ENCODE peak calls at places on chromosomes 2 and 18, in eight cellular contexts. G is left ventricle myocardium superior; M is psoas muscle; B is stimulated activated CD4-positive, alpha-beta T cell treated with anti-CD3 and anti-CD28 coated beads, Interleukin-2, amount 100 ng/mL, for 24 hours; Z is GM23338; C is AG08395; Q is spleen; N is activated gamma-delta T cell treated with Interleukin-2 at 50 U/mL for 16 hours. H is an unnamed sample.

GRCh38 chr2:170771049-170771937 is 1.1 kb downstream of the ERICH2 start:
- DNase-seq in G (no peak), M (no peak), B (no peak), Z (peak; percentile 65), C (peak; percentile 2), Q (peak; percentile 87), N (peak; percentile 10), H (no peak)

GRCh38 chr2:217892560-217892959 is 110.2 kb downstream of the TNS1 start:
- DNase-seq in G (no peak), M (no peak), B (no peak), Z (no peak), C (no peak), Q (no peak), N (no peak), H (no peak)

GRCh38 chr2:88540346-88540745 is 86.9 kb downstream of the EIF2AK3 start:
- DNase-seq in G (no peak), M (no peak), B (no peak), Z (no peak), C (peak; percentile 72), Q (no peak), N (no peak), H (no peak)

GRCh38 chr2:204453730-204454167 is 91.5 kb upstream of the PARD3B start:
- DNase-seq in G (peak; percentile 46), M (peak; percentile 14), B (no peak), Z (peak; percentile 37), C (peak; percentile 11), Q (peak; percentile 70), N (no peak), H (no peak)

GRCh38 chr2:137192366-137193315 is 427.3 kb downstream of the THSD7B start:
- DNase-seq in G (no peak), M (no peak), B (no peak), Z (no peak), C (no peak), Q (no peak), N (no peak), H (no peak)

GRCh38 chr18:2971741-2972552 is 41.0 kb downstream of the LPIN2 start:
- DNase-seq in G (peak; percentile 52), M (no peak), B (peak; percentile 67), Z (no peak), C (no peak), Q (peak; percentile 93), N (peak; percentile 57), H (no peak)

GRCh38 chr2:238305092-238305862 is 15.0 kb upstream of the TRAF3IP1 start:
- DNase-seq in G (no peak), M (no peak), B (no peak), Z (peak; percentile 51), C (no peak), Q (no peak), N (no peak), H (no peak)

GRCh38 chr2:219416233-219416598 is 2.0 kb upstream of the DES start:
- DNase-seq in G (no peak), M (no peak), B (no peak), Z (peak; percentile 57), C (no peak), Q (no peak), N (no peak), H (no peak)

GRCh38 chr18:31977270-31977872 is 34.4 kb upstream of the TRAPPC8 start:
- DNase-seq in G (no peak), M (no peak), B (peak; percentile 32), Z (peak; percentile 89), C (peak; percentile 55), Q (no peak), N (peak; percentile 8), H (no peak)

GRCh38 chr18:48022531-48023330 is 92.3 kb upstream of the SMAD2 start:
- DNase-seq in G (no peak), M (no peak), B (no peak), Z (peak; percentile 91), C (peak; percentile 76), Q (no peak), N (no peak), H (no peak)

GRCh38 chr2:222025891-222026271 is 272.9 kb downstream of the PAX3 start:
- DNase-seq in G (no peak), M (no peak), B (no peak), Z (peak; percentile 91), C (no peak), Q (no peak), N (no peak), H (no peak)

GRCh38 chr18:48818329-48819254 is 132.2 kb downstream of the SMAD7 start:
- DNase-seq in G (no peak), M (no peak), B (peak; percentile 14), Z (no peak), C (no peak), Q (peak; percentile 49), N (no peak), H (peak; percentile 62)

GRCh38 chr2:176956791-176957190 is 255.8 kb upstream of the HNRNPA3 start:
- DNase-seq in G (no peak), M (no peak), B (no peak), Z (no peak), C (no peak), Q (no peak), N (no peak), H (no peak)

GRCh38 chr18:38651736-38652135 is 1086.1 kb upstream of the CELF4 start:
- DNase-seq in G (no peak), M (no peak), B (no peak), Z (no peak), C (no peak), Q (no peak), N (no peak), H (no peak)

GRCh38 chr2:105545731-105546622 is 147.1 kb upstream of the FHL2 start:
- DNase-seq in G (peak; percentile 70), M (peak; percentile 52), B (peak; percentile 76), Z (peak; percentile 80), C (peak; percentile 83), Q (peak; percentile 84), N (peak; percentile 66), H (no peak)

GRCh38 chr2:174108579-174108978 is 139.8 kb downstream of the OLA1 start:
- DNase-seq in G (no peak), M (no peak), B (no peak), Z (no peak), C (no peak), Q (no peak), N (no peak), H (no peak)

GRCh38 chr2:60707750-60708371 is 48.2 kb upstream of the PAPOLG start:
- DNase-seq in G (no peak), M (no peak), B (no peak), Z (peak; percentile 76), C (peak; percentile 68), Q (no peak), N (no peak), H (no peak)

GRCh38 chr2:85724731-85725181 is 29.0 kb upstream of the ATOH8 start:
- DNase-seq in G (no peak), M (no peak), B (no peak), Z (no peak), C (no peak), Q (no peak), N (no peak), H (no peak)

GRCh38 chr2:71830497-71831207 is 317.0 kb downstream of the CYP26B1 start:
- DNase-seq in G (no peak), M (no peak), B (no peak), Z (no peak), C (no peak), Q (no peak), N (no peak), H (no peak)

GRCh38 chr2:9087151-9087681 is 83.7 kb upstream of the MBOAT2 start:
- DNase-seq in G (no peak), M (no peak), B (no peak), Z (no peak), C (peak; percentile 43), Q (no peak), N (no peak), H (no peak)

GRCh38 chr2:239678186-239678490 is 277.3 kb upstream of the HDAC4 start:
- DNase-seq in G (no peak), M (no peak), B (peak; percentile 2), Z (no peak), C (no peak), Q (no peak), N (no peak), H (no peak)

GRCh38 chr18:78612318-78612717 is 367.3 kb upstream of the SALL3 start:
- DNase-seq in G (no peak), M (no peak), B (no peak), Z (no peak), C (no peak), Q (peak; percentile 42), N (no peak), H (no peak)

GRCh38 chr2:8303322-8303832 is 378.5 kb upstream of the ID2 start:
- DNase-seq in G (peak; percentile 74), M (peak; percentile 64), B (peak; percentile 68), Z (no peak), C (no peak), Q (peak; percentile 93), N (peak; percentile 81), H (no peak)

GRCh38 chr2:68766378-68766845 is 31.8 kb downstream of the ARHGAP25 start:
- DNase-seq in G (peak; percentile 43), M (no peak), B (peak; percentile 59), Z (no peak), C (no peak), Q (peak; percentile 90), N (peak; percentile 75), H (no peak)

GRCh38 chr18:64244571-64244970 is 95.7 kb upstream of the LINC00305 start:
- DNase-seq in G (no peak), M (no peak), B (no peak), Z (peak; percentile 35), C (no peak), Q (no peak), N (no peak), H (no peak)

GRCh38 chr2:134323777-134324176 is 69.9 kb downstream of the MGAT5 start:
- DNase-seq in G (no peak), M (no peak), B (no peak), Z (no peak), C (no peak), Q (no peak), N (no peak), H (no peak)

GRCh38 chr2:38661306-38661705 is 4.6 kb upstream of the GALM start:
- DNase-seq in G (no peak), M (no peak), B (no peak), Z (no peak), C (no peak), Q (no peak), N (no peak), H (no peak)

GRCh38 chr2:206452750-206453149 is 9.4 kb downstream of the ADAM23 start:
- DNase-seq in G (no peak), M (no peak), B (no peak), Z (no peak), C (no peak), Q (no peak), N (no peak), H (no peak)

GRCh38 chr2:52844701-52845423 is 922.7 kb upstream of the CHAC2 start:
- DNase-seq in G (no peak), M (no peak), B (no peak), Z (peak; percentile 56), C (no peak), Q (no peak), N (no peak), H (no peak)

GRCh38 chr2:176652300-176653182 is 383.3 kb downstream of the MTX2 start:
- DNase-seq in G (no peak), M (no peak), B (no peak), Z (peak; percentile 79), C (peak; percentile 63), Q (no peak), N (no peak), H (no peak)

GRCh38 chr2:167785606-167786005 is 461.8 kb downstream of the STK39 start:
- DNase-seq in G (no peak), M (no peak), B (no peak), Z (peak; percentile 27), C (no peak), Q (no peak), N (no peak), H (no peak)

GRCh38 chr2:237692601-237693079 is 65.3 kb downstream of the LRRFIP1 start:
- DNase-seq in G (peak; percentile 49), M (no peak), B (peak; percentile 46), Z (peak; percentile 61), C (no peak), Q (peak; percentile 91), N (no peak), H (no peak)

GRCh38 chr18:60987963-60988362 is 345.3 kb upstream of the CDH20 start:
- DNase-seq in G (no peak), M (no peak), B (no peak), Z (no peak), C (no peak), Q (no peak), N (no peak), H (no peak)

GRCh38 chr2:239276813-239277193 is 124.0 kb downstream of the HDAC4 start:
- DNase-seq in G (no peak), M (no peak), B (no peak), Z (no peak), C (no peak), Q (peak; percentile 66), N (no peak), H (no peak)